ENCODE peak calls at places on chromosomes 1 and 21, in nine cellular contexts. Q is glutamatergic neuron; T is head of caudate nucleus; E is fibroblast of pulmonary artery; L is esophagus muscularis mucosa; V is GM23248; H is CD4-positive, CD25-positive, alpha-beta regulatory T cell; U is skeletal muscle cell; K is NCI-H1417. X is an unnamed sample.

GRCh38 chr1:218837051-218837450 is 336.6 kb upstream of the LYPLAL1 start:
- DNase-seq in T (no peak), U (no peak), Q (no peak), E (peak), L (no peak), K (no peak), H (no peak), V (no peak), X (peak)

GRCh38 chr1:201634261-201634660 is 95.3 kb downstream of the NAV1 start:
- DNase-seq in K (no peak), L (no peak), V (peak), Q (no peak), U (no peak), T (no peak), H (no peak), E (peak), X (no peak)

GRCh38 chr1:201624741-201625646 is 86.1 kb downstream of the NAV1 start:
- DNase-seq in E (peak), L (no peak), H (no peak), K (no peak), U (peak), T (no peak), V (peak), Q (no peak), X (peak)

GRCh38 chr1:45101947-45102346 is 89.9 kb downstream of the UROD start:
- DNase-seq in U (no peak), V (no peak), H (no peak), K (no peak), L (no peak), Q (no peak), E (no peak), T (no peak), X (no peak)

GRCh38 chr1:28010979-28011378 is 51.2 kb downstream of the XKR8 start:
- DNase-seq in Q (no peak), V (peak), U (no peak), K (no peak), H (no peak), L (no peak), E (no peak), T (no peak), X (no peak)

GRCh38 chr1:54255026-54255425 is 55.1 kb downstream of the MRPL37 start:
- DNase-seq in H (no peak), Q (no peak), K (no peak), L (no peak), U (no peak), V (peak), T (no peak), E (peak), X (peak)

GRCh38 chr1:108007531-108007930 is 42.6 kb upstream of the VAV3 start:
- DNase-seq in H (no peak), Q (no peak), T (no peak), V (no peak), U (no peak), L (peak), E (no peak), K (no peak), X (no peak)

GRCh38 chr1:201214461-201214860 is 23.8 kb downstream of the IGFN1 start:
- DNase-seq in K (no peak), U (no peak), L (no peak), V (peak), H (no peak), Q (no peak), T (no peak), E (no peak), X (no peak)

GRCh38 chr1:167705250-167705649 is 16.5 kb upstream of the MPZL1 start:
- DNase-seq in V (no peak), T (no peak), E (no peak), U (no peak), K (no peak), H (no peak), Q (no peak), L (no peak), X (no peak)

GRCh38 chr1:21841852-21842466 is 29.9 kb downstream of the LDLRAD2 start:
- DNase-seq in L (no peak), K (no peak), U (no peak), V (no peak), Q (no peak), H (no peak), E (no peak), T (no peak), X (no peak)

GRCh38 chr21:15023782-15024181 is 41.0 kb downstream of the NRIP1 start:
- DNase-seq in T (no peak), V (peak), H (no peak), E (no peak), L (no peak), K (no peak), Q (no peak), U (no peak), X (peak)

GRCh38 chr1:94379615-94380014 is 38.6 kb upstream of the ABCD3 start:
- DNase-seq in U (no peak), L (peak), V (no peak), H (no peak), E (no peak), Q (no peak), T (no peak), K (no peak), X (no peak)

X was measured in AG10803.